ENCODE peak calls at places on chromosomes 7 and 10, in seven cellular contexts. One of them, this sample, is unnamed.

GRCh38 chr10:55668326-55668922 is 692.6 kb downstream of the ZWINT start:
- DNase-seq in astrocyte of the cerebellum: no peak
- DNase-seq in keratinocyte: no peak
- DNase-seq in astrocyte of the spinal cord: no peak
- DNase-seq in HCT116: no peak
- DNase-seq in OCI-LY7: peak
- DNase-seq in psoas muscle: no peak
- DNase-seq in this sample: no peak

GRCh38 chr10:67921065-67921464 is 36.6 kb downstream of the SIRT1 start:
- DNase-seq in astrocyte of the cerebellum: no peak
- DNase-seq in keratinocyte: no peak
- DNase-seq in astrocyte of the spinal cord: no peak
- DNase-seq in HCT116: no peak
- DNase-seq in OCI-LY7: no peak
- DNase-seq in psoas muscle: no peak
- DNase-seq in this sample: no peak

GRCh38 chr7:867406-868188 is 8.8 kb upstream of the GET4 start:
- DNase-seq in astrocyte of the cerebellum: peak
- DNase-seq in keratinocyte: peak
- DNase-seq in astrocyte of the spinal cord: peak
- DNase-seq in HCT116: no peak
- DNase-seq in OCI-LY7: no peak
- DNase-seq in psoas muscle: peak
- DNase-seq in this sample: no peak

GRCh38 chr7:111593343-111593742 is 31.1 kb upstream of the IMMP2L start:
- DNase-seq in astrocyte of the cerebellum: no peak
- DNase-seq in keratinocyte: no peak
- DNase-seq in astrocyte of the spinal cord: no peak
- DNase-seq in HCT116: no peak
- DNase-seq in OCI-LY7: no peak
- DNase-seq in psoas muscle: no peak
- DNase-seq in this sample: no peak

GRCh38 chr10:45235823-45236222 is 79.6 kb downstream of the OR13A1 start:
- DNase-seq in astrocyte of the cerebellum: no peak
- DNase-seq in keratinocyte: no peak
- DNase-seq in astrocyte of the spinal cord: peak
- DNase-seq in HCT116: no peak
- DNase-seq in OCI-LY7: no peak
- DNase-seq in psoas muscle: no peak
- DNase-seq in this sample: no peak

GRCh38 chr7:122300607-122301079 is 3.9 kb downstream of the FEZF1 start:
- DNase-seq in astrocyte of the cerebellum: peak
- DNase-seq in keratinocyte: no peak
- DNase-seq in astrocyte of the spinal cord: peak
- DNase-seq in HCT116: no peak
- DNase-seq in OCI-LY7: no peak
- DNase-seq in psoas muscle: no peak
- DNase-seq in this sample: no peak

GRCh38 chr10:118332948-118333710 is 9.0 kb downstream of the FAM204A start:
- DNase-seq in astrocyte of the cerebellum: no peak
- DNase-seq in keratinocyte: no peak
- DNase-seq in astrocyte of the spinal cord: no peak
- DNase-seq in HCT116: no peak
- DNase-seq in OCI-LY7: no peak
- DNase-seq in psoas muscle: no peak
- DNase-seq in this sample: no peak

GRCh38 chr10:31318382-31318853 is 598 bp upstream of the ZEB1 start:
- DNase-seq in astrocyte of the cerebellum: peak
- DNase-seq in keratinocyte: no peak
- DNase-seq in astrocyte of the spinal cord: no peak
- DNase-seq in HCT116: peak
- DNase-seq in OCI-LY7: peak
- DNase-seq in psoas muscle: peak
- DNase-seq in this sample: no peak

GRCh38 chr10:131577786-131578471 is 266.4 kb upstream of the TCERG1L start:
- DNase-seq in astrocyte of the cerebellum: no peak
- DNase-seq in keratinocyte: no peak
- DNase-seq in astrocyte of the spinal cord: no peak
- DNase-seq in HCT116: no peak
- DNase-seq in OCI-LY7: no peak
- DNase-seq in psoas muscle: no peak
- DNase-seq in this sample: no peak

GRCh38 chr10:69410487-69410886 is 6.2 kb downstream of the TACR2 start:
- DNase-seq in astrocyte of the cerebellum: no peak
- DNase-seq in keratinocyte: no peak
- DNase-seq in astrocyte of the spinal cord: no peak
- DNase-seq in HCT116: no peak
- DNase-seq in OCI-LY7: no peak
- DNase-seq in psoas muscle: no peak
- DNase-seq in this sample: no peak

GRCh38 chr10:100829933-100830727 is 82.6 kb upstream of the SLF2 start:
- DNase-seq in astrocyte of the cerebellum: no peak
- DNase-seq in keratinocyte: no peak
- DNase-seq in astrocyte of the spinal cord: no peak
- DNase-seq in HCT116: no peak
- DNase-seq in OCI-LY7: no peak
- DNase-seq in psoas muscle: no peak
- DNase-seq in this sample: no peak

GRCh38 chr7:155580367-155580766 is 34.0 kb upstream of the CNPY1 start:
- DNase-seq in astrocyte of the cerebellum: no peak
- DNase-seq in keratinocyte: no peak
- DNase-seq in astrocyte of the spinal cord: no peak
- DNase-seq in HCT116: no peak
- DNase-seq in OCI-LY7: no peak
- DNase-seq in psoas muscle: no peak
- DNase-seq in this sample: no peak

GRCh38 chr7:25779002-25779546 is 372.9 kb upstream of the NFE2L3 start:
- DNase-seq in astrocyte of the cerebellum: no peak
- DNase-seq in keratinocyte: no peak
- DNase-seq in astrocyte of the spinal cord: no peak
- DNase-seq in HCT116: no peak
- DNase-seq in OCI-LY7: no peak
- DNase-seq in psoas muscle: peak
- DNase-seq in this sample: no peak

GRCh38 chr7:106721816-106722785 is 61.1 kb upstream of the CCDC71L start:
- DNase-seq in astrocyte of the cerebellum: no peak
- DNase-seq in keratinocyte: no peak
- DNase-seq in astrocyte of the spinal cord: no peak
- DNase-seq in HCT116: no peak
- DNase-seq in OCI-LY7: no peak
- DNase-seq in psoas muscle: no peak
- DNase-seq in this sample: no peak

GRCh38 chr10:78742730-78743615 is 325.8 kb upstream of the ZMIZ1 start:
- DNase-seq in astrocyte of the cerebellum: no peak
- DNase-seq in keratinocyte: no peak
- DNase-seq in astrocyte of the spinal cord: no peak
- DNase-seq in HCT116: no peak
- DNase-seq in OCI-LY7: peak
- DNase-seq in psoas muscle: peak
- DNase-seq in this sample: no peak
- TF ChIP-seq CTCF in astrocyte of the cerebellum: no peak
- TF ChIP-seq CTCF in keratinocyte: no peak
- TF ChIP-seq CTCF in astrocyte of the spinal cord: no peak
- TF ChIP-seq CTCF in HCT116: no peak
- TF ChIP-seq CTCF in OCI-LY7: no peak
- TF ChIP-seq CTCF in psoas muscle: no peak
- TF ChIP-seq CTCF in this sample: no peak

GRCh38 chr7:38748056-38748610 is 117.0 kb upstream of the AMPH start:
- DNase-seq in astrocyte of the cerebellum: no peak
- DNase-seq in keratinocyte: no peak
- DNase-seq in astrocyte of the spinal cord: peak
- DNase-seq in HCT116: no peak
- DNase-seq in OCI-LY7: no peak
- DNase-seq in psoas muscle: no peak
- DNase-seq in this sample: no peak
- TF ChIP-seq CTCF in astrocyte of the cerebellum: peak
- TF ChIP-seq CTCF in keratinocyte: peak
- TF ChIP-seq CTCF in astrocyte of the spinal cord: peak
- TF ChIP-seq CTCF in HCT116: peak
- TF ChIP-seq CTCF in OCI-LY7: peak
- TF ChIP-seq CTCF in psoas muscle: no peak
- TF ChIP-seq CTCF in this sample: peak

GRCh38 chr10:103781329-103782061 is 73.9 kb downstream of the SH3PXD2A start:
- DNase-seq in astrocyte of the cerebellum: peak
- DNase-seq in keratinocyte: peak
- DNase-seq in astrocyte of the spinal cord: peak
- DNase-seq in HCT116: peak
- DNase-seq in OCI-LY7: peak
- DNase-seq in psoas muscle: peak
- DNase-seq in this sample: peak
- TF ChIP-seq CTCF in astrocyte of the cerebellum: peak
- TF ChIP-seq CTCF in keratinocyte: peak
- TF ChIP-seq CTCF in astrocyte of the spinal cord: peak
- TF ChIP-seq CTCF in HCT116: peak
- TF ChIP-seq CTCF in OCI-LY7: peak
- TF ChIP-seq CTCF in psoas muscle: peak
- TF ChIP-seq CTCF in this sample: peak

GRCh38 chr10:77493851-77494788 is 143.5 kb downstream of the KCNMA1 start:
- DNase-seq in astrocyte of the cerebellum: peak
- DNase-seq in keratinocyte: no peak
- DNase-seq in astrocyte of the spinal cord: peak
- DNase-seq in HCT116: peak
- DNase-seq in OCI-LY7: no peak
- DNase-seq in psoas muscle: no peak
- DNase-seq in this sample: no peak
- TF ChIP-seq CTCF in astrocyte of the cerebellum: peak
- TF ChIP-seq CTCF in keratinocyte: peak
- TF ChIP-seq CTCF in astrocyte of the spinal cord: peak
- TF ChIP-seq CTCF in HCT116: peak
- TF ChIP-seq CTCF in OCI-LY7: no peak
- TF ChIP-seq CTCF in psoas muscle: peak
- TF ChIP-seq CTCF in this sample: peak

GRCh38 chr10:129932996-129933395 is 31.1 kb downstream of the EBF3 start:
- DNase-seq in astrocyte of the cerebellum: no peak
- DNase-seq in keratinocyte: no peak
- DNase-seq in astrocyte of the spinal cord: no peak
- DNase-seq in HCT116: no peak
- DNase-seq in OCI-LY7: no peak
- DNase-seq in psoas muscle: peak
- DNase-seq in this sample: no peak
- TF ChIP-seq CTCF in astrocyte of the cerebellum: no peak
- TF ChIP-seq CTCF in keratinocyte: no peak
- TF ChIP-seq CTCF in astrocyte of the spinal cord: no peak
- TF ChIP-seq CTCF in HCT116: no peak
- TF ChIP-seq CTCF in OCI-LY7: no peak
- TF ChIP-seq CTCF in psoas muscle: no peak
- TF ChIP-seq CTCF in this sample: no peak

GRCh38 chr10:80535671-80536360 is 1.9 kb upstream of the SH2D4B start:
- DNase-seq in astrocyte of the cerebellum: no peak
- DNase-seq in keratinocyte: no peak
- DNase-seq in astrocyte of the spinal cord: no peak
- DNase-seq in HCT116: peak
- DNase-seq in OCI-LY7: peak
- DNase-seq in psoas muscle: peak
- DNase-seq in this sample: no peak
- TF ChIP-seq CTCF in astrocyte of the cerebellum: no peak
- TF ChIP-seq CTCF in keratinocyte: peak
- TF ChIP-seq CTCF in astrocyte of the spinal cord: peak
- TF ChIP-seq CTCF in HCT116: peak
- TF ChIP-seq CTCF in OCI-LY7: peak
- TF ChIP-seq CTCF in psoas muscle: peak
- TF ChIP-seq CTCF in this sample: peak

DNA sequence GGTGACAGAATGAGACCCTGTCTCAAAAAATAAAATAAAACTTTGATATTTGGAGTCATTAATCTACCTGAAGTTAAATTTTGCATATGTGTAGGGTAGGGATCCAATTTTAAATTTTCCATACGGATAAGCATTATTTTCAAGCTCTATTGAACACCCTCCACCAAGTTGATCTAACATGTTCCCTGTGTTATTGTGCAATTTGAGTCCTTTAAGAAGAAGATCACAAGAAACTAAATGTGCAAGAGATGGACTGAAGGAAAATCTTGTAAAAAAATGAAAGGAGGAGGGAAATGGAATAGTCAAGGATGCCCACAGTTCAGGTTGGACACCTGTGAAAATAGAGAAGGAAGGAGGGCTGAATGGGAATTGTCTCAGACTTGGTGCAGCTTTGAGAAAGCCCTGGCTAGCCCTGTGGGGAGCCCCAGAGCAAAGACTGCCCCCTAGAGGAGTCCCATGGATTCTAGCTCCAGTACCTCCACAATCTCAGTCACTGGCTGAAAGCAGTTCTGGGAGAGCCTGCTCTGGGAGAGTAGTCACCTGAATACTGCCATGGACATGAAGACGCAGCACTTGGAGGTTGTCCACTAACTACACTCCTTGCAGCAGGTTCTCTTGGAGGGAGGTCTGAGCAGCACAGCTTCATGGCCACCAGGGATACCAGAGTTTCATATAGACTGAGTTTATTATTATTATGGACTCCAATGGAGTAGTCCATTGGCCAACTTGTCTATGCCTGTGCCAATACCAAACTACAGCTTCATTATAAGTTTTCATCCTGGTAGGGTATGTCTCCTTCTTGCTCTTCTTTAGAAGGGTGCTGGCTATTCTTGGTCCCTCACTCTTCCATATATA is 5.7 kb upstream of the TIAL1 start:
- DNase-seq in astrocyte of the cerebellum: no peak
- DNase-seq in keratinocyte: no peak
- DNase-seq in astrocyte of the spinal cord: no peak
- DNase-seq in HCT116: peak
- DNase-seq in OCI-LY7: peak
- DNase-seq in psoas muscle: no peak
- DNase-seq in this sample: no peak
- TF ChIP-seq CTCF in astrocyte of the cerebellum: peak
- TF ChIP-seq CTCF in keratinocyte: peak
- TF ChIP-seq CTCF in astrocyte of the spinal cord: peak
- TF ChIP-seq CTCF in HCT116: peak
- TF ChIP-seq CTCF in OCI-LY7: peak
- TF ChIP-seq CTCF in psoas muscle: peak
- TF ChIP-seq CTCF in this sample: peak

GRCh38 chr7:2248984-2249694 is 7.1 kb downstream of the NUDT1 start:
- DNase-seq in astrocyte of the cerebellum: peak
- DNase-seq in keratinocyte: no peak
- DNase-seq in astrocyte of the spinal cord: peak
- DNase-seq in HCT116: no peak
- DNase-seq in OCI-LY7: no peak
- DNase-seq in psoas muscle: peak
- DNase-seq in this sample: peak
- TF ChIP-seq CTCF in astrocyte of the cerebellum: peak
- TF ChIP-seq CTCF in keratinocyte: no peak
- TF ChIP-seq CTCF in astrocyte of the spinal cord: peak
- TF ChIP-seq CTCF in HCT116: no peak
- TF ChIP-seq CTCF in OCI-LY7: no peak
- TF ChIP-seq CTCF in psoas muscle: no peak
- TF ChIP-seq CTCF in this sample: no peak